ENCODE peak calls at places on chromosomes 13 and 19, in eight cellular contexts. One of them, this sample, is unnamed.

GRCh38 chr13:73064991-73065390 is 6.2 kb downstream of the KLF5 start:
- DNase-seq in K562: no peak
- DNase-seq in endothelial cell of umbilical vein: no peak
- DNase-seq in spleen: no peak
- DNase-seq in HepG2: no peak
- DNase-seq in suprapubic skin: no peak
- DNase-seq in sigmoid colon: no peak
- DNase-seq in breast epithelium: no peak
- DNase-seq in this sample: no peak

GRCh38 chr19:16698914-16699313 is 20.7 kb upstream of the NWD1 start:
- DNase-seq in suprapubic skin: no peak
- DNase-seq in endothelial cell of umbilical vein: no peak
- DNase-seq in spleen: no peak
- DNase-seq in sigmoid colon: peak
- DNase-seq in HepG2: no peak
- DNase-seq in breast epithelium: no peak
- DNase-seq in K562: no peak
- DNase-seq in this sample: peak

GRCh38 chr13:99289265-99289664 is 17.9 kb downstream of the GPR183 start:
- DNase-seq in K562: no peak
- DNase-seq in breast epithelium: no peak
- DNase-seq in suprapubic skin: no peak
- DNase-seq in HepG2: no peak
- DNase-seq in sigmoid colon: no peak
- DNase-seq in spleen: no peak
- DNase-seq in endothelial cell of umbilical vein: no peak
- DNase-seq in this sample: no peak

GRCh38 chr19:46766569-46767317 is 20.5 kb upstream of the STRN4 start:
- DNase-seq in HepG2: peak
- DNase-seq in breast epithelium: no peak
- DNase-seq in endothelial cell of umbilical vein: peak
- DNase-seq in K562: peak
- DNase-seq in spleen: peak
- DNase-seq in sigmoid colon: peak
- DNase-seq in suprapubic skin: no peak
- DNase-seq in this sample: no peak

GRCh38 chr13:99403458-99403971 is 96.3 kb upstream of the GPR183 start:
- DNase-seq in HepG2: no peak
- DNase-seq in spleen: no peak
- DNase-seq in K562: no peak
- DNase-seq in suprapubic skin: peak
- DNase-seq in endothelial cell of umbilical vein: no peak
- DNase-seq in sigmoid colon: no peak
- DNase-seq in breast epithelium: no peak
- DNase-seq in this sample: no peak

GRCh38 chr13:21610687-21611086 is 6.7 kb upstream of the MICU2 start:
- DNase-seq in spleen: no peak
- DNase-seq in breast epithelium: no peak
- DNase-seq in suprapubic skin: no peak
- DNase-seq in sigmoid colon: no peak
- DNase-seq in endothelial cell of umbilical vein: no peak
- DNase-seq in HepG2: no peak
- DNase-seq in K562: no peak
- DNase-seq in this sample: no peak

GRCh38 chr13:46640843-46641242 is 87.9 kb downstream of the LRCH1 start:
- DNase-seq in HepG2: no peak
- DNase-seq in sigmoid colon: no peak
- DNase-seq in spleen: no peak
- DNase-seq in K562: no peak
- DNase-seq in breast epithelium: no peak
- DNase-seq in endothelial cell of umbilical vein: peak
- DNase-seq in suprapubic skin: no peak
- DNase-seq in this sample: no peak

GRCh38 chr13:98311200-98311548 is 134.1 kb upstream of the RNF113B start:
- DNase-seq in sigmoid colon: no peak
- DNase-seq in suprapubic skin: no peak
- DNase-seq in breast epithelium: no peak
- DNase-seq in HepG2: no peak
- DNase-seq in K562: no peak
- DNase-seq in spleen: no peak
- DNase-seq in endothelial cell of umbilical vein: no peak
- DNase-seq in this sample: no peak

GRCh38 chr13:45325806-45326205 is 15.2 kb downstream of the TPT1 start:
- DNase-seq in spleen: no peak
- DNase-seq in endothelial cell of umbilical vein: peak
- DNase-seq in sigmoid colon: no peak
- DNase-seq in HepG2: peak
- DNase-seq in breast epithelium: no peak
- DNase-seq in suprapubic skin: no peak
- DNase-seq in K562: no peak
- DNase-seq in this sample: no peak

GRCh38 chr13:90360785-90361184 is 986.7 kb upstream of the MIR17HG start:
- DNase-seq in HepG2: no peak
- DNase-seq in K562: no peak
- DNase-seq in sigmoid colon: no peak
- DNase-seq in endothelial cell of umbilical vein: no peak
- DNase-seq in suprapubic skin: no peak
- DNase-seq in spleen: no peak
- DNase-seq in breast epithelium: no peak
- DNase-seq in this sample: no peak

GRCh38 chr13:30818323-30818960 is 83.1 kb downstream of the ALOX5AP start:
- DNase-seq in HepG2: no peak
- DNase-seq in endothelial cell of umbilical vein: no peak
- DNase-seq in spleen: no peak
- DNase-seq in K562: no peak
- DNase-seq in suprapubic skin: no peak
- DNase-seq in sigmoid colon: peak
- DNase-seq in breast epithelium: no peak
- DNase-seq in this sample: no peak

GRCh38 chr19:6891761-6892385 is 4.5 kb downstream of the ADGRE1 start:
- DNase-seq in suprapubic skin: no peak
- DNase-seq in HepG2: no peak
- DNase-seq in breast epithelium: no peak
- DNase-seq in K562: no peak
- DNase-seq in endothelial cell of umbilical vein: no peak
- DNase-seq in sigmoid colon: no peak
- DNase-seq in spleen: no peak
- DNase-seq in this sample: no peak

GRCh38 chr19:10122066-10122465 is 2.4 kb upstream of the EIF3G start:
- DNase-seq in HepG2: no peak
- DNase-seq in endothelial cell of umbilical vein: peak
- DNase-seq in sigmoid colon: no peak
- DNase-seq in breast epithelium: no peak
- DNase-seq in suprapubic skin: no peak
- DNase-seq in spleen: no peak
- DNase-seq in K562: no peak
- DNase-seq in this sample: no peak

GRCh38 chr13:51623473-51623872 is 39.2 kb downstream of the WDFY2 start:
- DNase-seq in spleen: no peak
- DNase-seq in suprapubic skin: no peak
- DNase-seq in endothelial cell of umbilical vein: no peak
- DNase-seq in HepG2: no peak
- DNase-seq in breast epithelium: no peak
- DNase-seq in K562: no peak
- DNase-seq in sigmoid colon: no peak
- DNase-seq in this sample: no peak

GRCh38 chr19:8600816-8601215 is 9.7 kb downstream of the ADAMTS10 start:
- DNase-seq in K562: no peak
- DNase-seq in spleen: no peak
- DNase-seq in breast epithelium: no peak
- DNase-seq in HepG2: no peak
- DNase-seq in suprapubic skin: no peak
- DNase-seq in endothelial cell of umbilical vein: no peak
- DNase-seq in sigmoid colon: no peak
- DNase-seq in this sample: no peak

DNA sequence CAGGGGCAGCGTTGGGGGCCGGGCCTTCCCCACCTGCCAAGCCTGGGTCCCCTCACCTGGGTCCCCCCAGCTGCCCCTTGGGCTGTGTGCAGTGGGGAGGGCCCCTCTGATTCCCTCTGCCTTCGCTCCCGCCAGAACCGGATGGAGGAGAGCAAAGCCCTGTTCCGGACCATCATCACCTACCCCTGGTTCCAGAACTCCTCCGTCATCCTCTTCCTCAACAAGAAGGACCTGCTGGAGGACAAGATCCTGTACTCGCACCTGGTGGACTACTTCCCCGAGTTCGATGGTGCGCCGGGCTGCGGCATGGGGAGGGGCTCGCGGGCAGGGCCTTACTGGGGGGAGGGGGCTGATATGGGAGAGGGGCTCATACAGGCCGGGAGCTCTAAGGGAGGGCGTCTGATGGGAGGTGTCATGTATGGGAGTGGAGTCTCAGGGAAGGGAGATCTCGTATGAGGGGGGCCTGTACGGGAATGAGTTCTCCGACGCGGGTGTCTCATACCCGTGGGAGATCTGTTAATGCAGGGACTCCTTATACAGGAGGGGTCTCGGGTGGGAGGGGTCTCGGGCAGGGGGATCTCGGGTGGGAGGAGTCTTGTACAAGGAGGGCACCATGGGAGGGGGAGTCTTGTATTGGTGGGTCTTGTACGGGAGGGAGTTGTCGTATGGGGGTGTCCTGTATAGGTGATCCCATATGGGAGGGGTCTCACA is 16.6 kb upstream of the GNA15 start:
- DNase-seq in breast epithelium: no peak
- DNase-seq in K562: no peak
- DNase-seq in HepG2: no peak
- DNase-seq in suprapubic skin: peak
- DNase-seq in endothelial cell of umbilical vein: no peak
- DNase-seq in spleen: no peak
- DNase-seq in sigmoid colon: no peak
- DNase-seq in this sample: no peak
- TF ChIP-seq POLR2AphosphoS5 in breast epithelium: no peak
- TF ChIP-seq POLR2AphosphoS5 in K562: no peak
- TF ChIP-seq POLR2AphosphoS5 in HepG2: no peak
- TF ChIP-seq POLR2AphosphoS5 in suprapubic skin: no peak
- TF ChIP-seq POLR2AphosphoS5 in endothelial cell of umbilical vein: no peak
- TF ChIP-seq POLR2AphosphoS5 in spleen: no peak
- TF ChIP-seq POLR2AphosphoS5 in sigmoid colon: no peak
- TF ChIP-seq POLR2AphosphoS5 in this sample: no peak

DNA sequence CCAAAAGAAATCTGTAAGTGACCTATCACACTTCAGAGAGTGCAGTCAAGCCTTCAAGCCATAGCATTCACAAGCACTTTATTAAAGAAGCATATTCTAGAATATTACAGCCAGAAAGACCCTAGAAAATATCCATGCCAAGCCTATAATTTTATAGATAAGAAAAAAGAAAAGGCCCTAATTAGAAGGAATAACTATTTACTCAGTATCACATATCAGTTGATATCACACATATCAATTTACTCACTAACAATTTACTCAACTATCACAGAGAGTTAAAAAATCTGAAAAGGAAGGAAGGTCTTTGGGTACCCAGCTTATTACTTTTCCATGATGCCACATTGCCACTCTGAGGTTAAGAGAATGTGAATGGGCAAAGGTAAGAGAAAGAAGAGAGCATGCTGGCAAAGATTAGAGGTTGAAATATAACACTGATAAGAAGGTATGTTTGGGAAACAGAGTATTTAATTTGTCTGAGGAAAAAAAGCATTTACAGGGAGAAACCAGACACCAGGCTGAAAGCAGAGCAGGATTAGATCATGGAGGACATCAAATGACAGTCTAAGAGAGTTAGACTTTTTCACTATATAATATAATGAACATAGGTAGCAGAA is 186.2 kb downstream of the VWA8 start:
- DNase-seq in HepG2: no peak
- DNase-seq in breast epithelium: no peak
- DNase-seq in suprapubic skin: no peak
- DNase-seq in endothelial cell of umbilical vein: no peak
- DNase-seq in sigmoid colon: no peak
- DNase-seq in K562: no peak
- DNase-seq in spleen: no peak
- DNase-seq in this sample: no peak
- TF ChIP-seq POLR2AphosphoS5 in HepG2: no peak
- TF ChIP-seq POLR2AphosphoS5 in breast epithelium: no peak
- TF ChIP-seq POLR2AphosphoS5 in suprapubic skin: no peak
- TF ChIP-seq POLR2AphosphoS5 in endothelial cell of umbilical vein: no peak
- TF ChIP-seq POLR2AphosphoS5 in sigmoid colon: no peak
- TF ChIP-seq POLR2AphosphoS5 in K562: no peak
- TF ChIP-seq POLR2AphosphoS5 in spleen: no peak
- TF ChIP-seq POLR2AphosphoS5 in this sample: no peak

GRCh38 chr13:23794267-23795161 is 94.7 kb downstream of the MIPEP start:
- DNase-seq in breast epithelium: no peak
- DNase-seq in sigmoid colon: no peak
- DNase-seq in suprapubic skin: no peak
- DNase-seq in spleen: no peak
- DNase-seq in endothelial cell of umbilical vein: peak
- DNase-seq in K562: no peak
- DNase-seq in HepG2: no peak
- DNase-seq in this sample: no peak
- TF ChIP-seq POLR2AphosphoS5 in breast epithelium: no peak
- TF ChIP-seq POLR2AphosphoS5 in sigmoid colon: no peak
- TF ChIP-seq POLR2AphosphoS5 in suprapubic skin: no peak
- TF ChIP-seq POLR2AphosphoS5 in spleen: no peak
- TF ChIP-seq POLR2AphosphoS5 in endothelial cell of umbilical vein: no peak
- TF ChIP-seq POLR2AphosphoS5 in K562: no peak
- TF ChIP-seq POLR2AphosphoS5 in HepG2: no peak
- TF ChIP-seq POLR2AphosphoS5 in this sample: no peak

GRCh38 chr19:29188704-29189375 is 24.1 kb downstream of the UQCRFS1 start:
- DNase-seq in HepG2: no peak
- DNase-seq in endothelial cell of umbilical vein: no peak
- DNase-seq in suprapubic skin: no peak
- DNase-seq in sigmoid colon: no peak
- DNase-seq in K562: no peak
- DNase-seq in breast epithelium: no peak
- DNase-seq in spleen: no peak
- DNase-seq in this sample: no peak

GRCh38 chr19:29194658-29195057 is 18.3 kb downstream of the UQCRFS1 start:
- DNase-seq in spleen: no peak
- DNase-seq in suprapubic skin: no peak
- DNase-seq in sigmoid colon: no peak
- DNase-seq in endothelial cell of umbilical vein: no peak
- DNase-seq in K562: no peak
- DNase-seq in breast epithelium: no peak
- DNase-seq in HepG2: no peak
- DNase-seq in this sample: no peak

GRCh38 chr19:29188289-29188688 is 24.7 kb downstream of the UQCRFS1 start:
- DNase-seq in spleen: no peak
- DNase-seq in sigmoid colon: no peak
- DNase-seq in suprapubic skin: no peak
- DNase-seq in HepG2: no peak
- DNase-seq in endothelial cell of umbilical vein: no peak
- DNase-seq in breast epithelium: no peak
- DNase-seq in K562: no peak
- DNase-seq in this sample: no peak

GRCh38 chr19:29191005-29191404 is 21.9 kb downstream of the UQCRFS1 start:
- DNase-seq in HepG2: no peak
- DNase-seq in K562: no peak
- DNase-seq in breast epithelium: no peak
- DNase-seq in endothelial cell of umbilical vein: no peak
- DNase-seq in spleen: no peak
- DNase-seq in sigmoid colon: no peak
- DNase-seq in suprapubic skin: no peak
- DNase-seq in this sample: no peak

DNA sequence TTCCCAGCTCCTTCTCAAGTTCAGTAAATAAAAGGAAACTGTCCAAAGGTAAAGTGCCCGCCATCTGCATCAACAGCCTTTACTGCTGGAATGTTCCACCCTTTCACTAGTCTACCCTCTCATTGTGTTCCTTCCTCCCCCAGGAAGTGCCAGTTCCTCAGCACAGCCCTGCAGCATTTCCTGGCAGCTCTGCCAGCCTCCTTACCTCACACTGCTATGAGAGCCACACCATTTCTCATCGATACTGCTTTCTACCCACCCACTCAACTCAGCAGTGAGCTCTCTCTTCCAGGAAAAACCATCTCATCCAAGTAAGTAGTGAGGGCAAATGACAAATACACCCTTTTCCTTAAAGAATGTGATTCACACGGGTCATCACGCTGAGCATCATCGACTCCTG is 19.8 kb downstream of the UQCRFS1 start:
- DNase-seq in suprapubic skin: no peak
- DNase-seq in sigmoid colon: no peak
- DNase-seq in K562: no peak
- DNase-seq in breast epithelium: no peak
- DNase-seq in spleen: no peak
- DNase-seq in HepG2: no peak
- DNase-seq in endothelial cell of umbilical vein: no peak
- DNase-seq in this sample: no peak
- TF ChIP-seq POLR2AphosphoS5 in suprapubic skin: no peak
- TF ChIP-seq POLR2AphosphoS5 in sigmoid colon: no peak
- TF ChIP-seq POLR2AphosphoS5 in K562: no peak
- TF ChIP-seq POLR2AphosphoS5 in breast epithelium: no peak
- TF ChIP-seq POLR2AphosphoS5 in spleen: no peak
- TF ChIP-seq POLR2AphosphoS5 in HepG2: no peak
- TF ChIP-seq POLR2AphosphoS5 in endothelial cell of umbilical vein: no peak
- TF ChIP-seq POLR2AphosphoS5 in this sample: no peak

This sample was measured in esophagus muscularis mucosa.